ENCODE peak calls at places on chromosomes 13 and 19, in six cellular contexts. T, Y, A, O, E and Q are unnamed samples.

GRCh38 chr13:108663710-108664109 is 34.3 kb downstream of the MYO16 start:
- DNase-seq in T (no peak), Y (no peak), A (no peak), O (no peak), E (no peak), Q (no peak)

GRCh38 chr13:108070491-108070890 is 144.8 kb downstream of the LIG4 start:
- DNase-seq in T (no peak), Y (no peak), A (no peak), O (no peak), E (no peak), Q (no peak)

GRCh38 chr19:35773020-35773809 is 2.1 kb upstream of the ARHGAP33 start:
- DNase-seq in T (no peak), Y (no peak), A (no peak), O (no peak), E (no peak), Q (peak; percentile 77)

GRCh38 chr13:78022164-78022877 is 103.7 kb upstream of the EDNRB start:
- DNase-seq in T (peak; percentile 40), Y (peak; percentile 30), A (peak; percentile 45), O (no peak), E (peak; percentile 23), Q (peak; percentile 12)

GRCh38 chr19:7376151-7376852 is 27.6 kb downstream of the ARHGEF18 start:
- DNase-seq in T (no peak), Y (no peak), A (no peak), O (no peak), E (no peak), Q (no peak)

GRCh38 chr13:42561752-42562467 is 12.0 kb upstream of the TNFSF11 start:
- DNase-seq in T (no peak), Y (no peak), A (no peak), O (no peak), E (no peak), Q (no peak)

GRCh38 chr19:57803594-57804325 is 11.0 kb downstream of the ZNF552 start:
- DNase-seq in T (no peak), Y (peak; percentile 43), A (no peak), O (no peak), E (peak; percentile 59), Q (peak; percentile 40)

GRCh38 chr19:9724157-9724556 is 44.4 kb downstream of the ZNF846 start:
- DNase-seq in T (no peak), Y (no peak), A (no peak), O (no peak), E (no peak), Q (no peak)

GRCh38 chr19:52946322-52947310 is 16.1 kb downstream of the ZNF816 start:
- DNase-seq in T (no peak), Y (peak; percentile 87), A (no peak), O (no peak), E (no peak), Q (no peak)

GRCh38 chr13:75752848-75753247 is 116.7 kb downstream of the LMO7 start:
- DNase-seq in T (no peak), Y (no peak), A (no peak), O (no peak), E (no peak), Q (no peak)

GRCh38 chr19:39335168-39335567 is 675 bp downstream of the GMFG start:
- DNase-seq in T (no peak), Y (no peak), A (no peak), O (no peak), E (no peak), Q (no peak)

GRCh38 chr13:110712081-110712848 is 1.2 kb upstream of the ING1 start:
- DNase-seq in T (peak; percentile 84), Y (peak; percentile 89), A (peak; percentile 79), O (peak; percentile 79), E (no peak), Q (no peak)

GRCh38 chr19:43774103-43774939 is 6.5 kb downstream of the KCNN4 start:
- DNase-seq in T (peak; percentile 59), Y (peak; percentile 80), A (no peak), O (no peak), E (peak; percentile 44), Q (no peak)

GRCh38 chr19:45283443-45284033 is 32.5 kb downstream of the MARK4 start:
- DNase-seq in T (no peak), Y (no peak), A (no peak), O (no peak), E (no peak), Q (no peak)

GRCh38 chr13:24275041-24275440 is 34.3 kb upstream of the C1QTNF9 start:
- DNase-seq in T (no peak), Y (peak; percentile 9), A (no peak), O (no peak), E (no peak), Q (no peak)

GRCh38 chr19:32809754-32810153 is 59.8 kb downstream of the SLC7A9 start:
- DNase-seq in T (no peak), Y (no peak), A (no peak), O (no peak), E (no peak), Q (no peak)

DNA sequence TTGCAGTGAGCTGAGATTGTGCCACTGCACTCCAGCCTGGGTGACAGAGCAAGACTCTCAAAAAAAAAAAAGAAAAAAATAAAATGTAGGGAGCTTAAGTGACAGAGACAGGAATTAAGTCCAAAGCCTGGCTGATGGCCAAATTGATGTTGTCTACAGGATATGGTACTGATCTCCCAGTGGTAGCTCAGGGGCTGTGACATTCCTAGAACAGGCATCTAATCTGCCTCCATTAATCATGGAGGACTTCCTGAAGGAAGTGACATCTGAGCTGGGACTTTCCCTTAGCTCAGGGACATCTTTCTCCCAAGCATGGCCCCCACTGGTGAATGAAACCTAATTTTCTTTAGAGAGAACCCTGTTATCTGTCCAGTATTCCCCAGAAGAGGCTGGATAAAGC is 11.4 kb upstream of the EDDM13 start:
- DNase-seq in T (no peak), Y (no peak), A (no peak), O (no peak), E (no peak), Q (no peak)
- H3K4me3 ChIP-seq in T (no peak overlapping the region), Y (no peak overlapping the region), A (no peak overlapping the region), O (no peak overlapping the region), E (no peak overlapping the region), Q (no peak overlapping the region)

GRCh38 chr13:30872195-30872594 is 33.9 kb upstream of the MEDAG start:
- DNase-seq in T (no peak), Y (no peak), A (no peak), O (no peak), E (no peak), Q (no peak)
- TF ChIP-seq CTCF in T (no peak), Y (no peak), A (no peak), O (no peak), E (no peak), Q (no peak)

DNA sequence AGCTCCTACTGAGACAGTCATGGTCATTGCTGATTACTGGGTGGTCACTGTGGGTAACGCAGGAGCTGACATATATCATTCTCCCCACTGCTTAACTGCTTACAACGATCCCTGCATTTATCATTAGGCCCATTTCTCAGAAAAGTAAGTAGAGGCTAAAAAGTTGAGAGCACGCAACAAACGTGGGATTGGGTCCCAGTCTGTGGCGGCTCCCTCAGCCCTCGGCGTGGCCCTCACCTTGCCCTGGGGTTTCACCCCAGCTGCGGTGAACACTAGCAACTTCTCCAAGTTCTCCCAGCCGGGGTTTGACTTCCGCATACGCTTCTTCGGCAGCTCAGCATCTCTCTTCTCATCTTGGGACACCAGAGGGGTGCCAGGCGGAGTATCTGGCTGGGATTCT is 2.5 kb downstream of the PNKP start:
- DNase-seq in T (no peak), Y (no peak), A (no peak), O (no peak), E (no peak), Q (no peak)
- H3K4me3 ChIP-seq in T (no peak overlapping the region), Y (no peak overlapping the region), A (no peak overlapping the region), O (no peak overlapping the region), E (no peak overlapping the region), Q (no peak overlapping the region)

DNA sequence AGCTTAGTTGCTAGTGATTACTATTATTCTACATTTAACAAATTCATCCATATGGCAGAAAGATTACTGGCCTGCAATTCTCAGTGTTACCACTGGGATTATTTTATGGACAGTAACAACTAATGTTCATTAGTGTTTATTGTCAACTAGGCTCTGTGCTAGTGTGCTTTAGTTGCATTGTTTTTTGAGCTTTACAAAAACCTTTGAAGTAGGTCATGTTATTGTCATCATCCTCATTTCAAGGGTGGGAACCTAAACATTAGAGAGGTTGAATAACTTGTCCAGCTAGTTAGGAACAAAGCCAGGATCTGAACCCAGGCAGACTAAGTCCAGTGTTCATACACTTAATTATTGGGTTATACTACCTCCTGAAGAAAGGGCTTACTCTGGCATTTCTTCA is 27.8 kb upstream of the TDRD3 start:
- DNase-seq in T (no peak), Y (no peak), A (no peak), O (no peak), E (no peak), Q (no peak)
- TF ChIP-seq CTCF in T (peak; percentile 25), Y (no peak), A (no peak), O (no peak), E (peak; percentile 48), Q (peak; percentile 39)

GRCh38 chr13:99227909-99228688 is 27.4 kb downstream of the UBAC2 start:
- DNase-seq in T (no peak), Y (no peak), A (no peak), O (no peak), E (no peak), Q (no peak)
- H3K4me3 ChIP-seq in T (no peak overlapping the region), Y (no peak overlapping the region), A (no peak overlapping the region), O (no peak overlapping the region), E (no peak overlapping the region), Q (no peak overlapping the region)